ENCODE peak calls at places on chromosomes 6 and 20, in five cellular contexts. X is GM12865, J is coronary artery, B is AG09309, R is stomach. U is an unnamed sample.

GRCh38 chr6:5497896-5498578 is 236.7 kb downstream of the FARS2 start:
- DNase-seq in B (peak; percentile 73), R (no peak), J (no peak), X (no peak), U (no peak)

GRCh38 chr6:56477241-56477640 is 165.4 kb downstream of the DST start:
- DNase-seq in X (no peak), J (no peak), B (no peak), R (no peak), U (no peak)

GRCh38 chr6:25670793-25671513 is 18.9 kb downstream of the SCGN start:
- DNase-seq in J (no peak), B (no peak), R (no peak), X (no peak), U (no peak)

GRCh38 chr6:80537321-80537972 is 431.0 kb downstream of the BCKDHB start:
- DNase-seq in B (no peak), R (no peak), X (no peak), J (no peak), U (no peak)

GRCh38 chr6:30238178-30238795 is 25.1 kb upstream of the TRIM26 start:
- DNase-seq in R (no peak), B (no peak), X (peak; percentile 48), J (no peak), U (no peak)

GRCh38 chr20:32823078-32823477 is 3.3 kb downstream of the MAPRE1 start:
- DNase-seq in J (no peak), X (no peak), B (peak; percentile 62), R (no peak), U (no peak)

GRCh38 chr20:35451295-35451694 is 4.1 kb upstream of the CEP250 start:
- DNase-seq in R (no peak), J (no peak), X (no peak), B (no peak), U (no peak)

GRCh38 chr20:43322851-43323250 is 133.1 kb upstream of the PTPRT start:
- DNase-seq in B (no peak), X (no peak), R (no peak), J (no peak), U (no peak)

GRCh38 chr20:38624084-38624483 is 22.5 kb downstream of the ARHGAP40 start:
- DNase-seq in R (no peak), B (no peak), X (no peak), J (no peak), U (no peak)

GRCh38 chr20:56827763-56828162 is 198.7 kb downstream of the TFAP2C start:
- DNase-seq in X (no peak), B (no peak), J (no peak), R (no peak), U (no peak)

GRCh38 chr6:11803596-11803981 is 25.0 kb upstream of the ADTRP start:
- DNase-seq in B (no peak), R (no peak), J (no peak), X (no peak), U (no peak)

GRCh38 chr6:169223006-169223405 is 30.6 kb downstream of the THBS2 start:
- DNase-seq in R (peak; percentile 13), B (no peak), X (no peak), J (no peak), U (no peak)

GRCh38 chr6:73878403-73878802 is 182.4 kb downstream of the CD109 start:
- DNase-seq in R (no peak), X (no peak), J (no peak), B (no peak), U (no peak)

GRCh38 chr6:133130863-133131262 is 110.3 kb upstream of the EYA4 start:
- DNase-seq in X (no peak), B (no peak), J (no peak), R (no peak), U (no peak)

GRCh38 chr6:154932562-154933027 is 62.5 kb upstream of the TIAM2 start:
- DNase-seq in B (peak; percentile 62), R (no peak), X (no peak), J (no peak), U (no peak)

GRCh38 chr20:49187330-49188100 is 619 bp downstream of the STAU1 start:
- DNase-seq in X (peak; percentile 37), B (no peak), R (peak; percentile 28), J (peak; percentile 75), U (peak; percentile 52)

GRCh38 chr6:104699598-104700329 is 160.0 kb downstream of the HACE1 start:
- DNase-seq in J (no peak), R (no peak), B (no peak), X (no peak), U (no peak)

GRCh38 chr20:37543828-37544227 is 16.2 kb upstream of the BLCAP start:
- DNase-seq in R (no peak), X (no peak), B (no peak), J (no peak), U (no peak)

GRCh38 chr6:42230320-42231034 is 12.8 kb upstream of the MRPS10 start:
- DNase-seq in J (no peak), R (no peak), X (no peak), B (no peak), U (no peak)

DNA sequence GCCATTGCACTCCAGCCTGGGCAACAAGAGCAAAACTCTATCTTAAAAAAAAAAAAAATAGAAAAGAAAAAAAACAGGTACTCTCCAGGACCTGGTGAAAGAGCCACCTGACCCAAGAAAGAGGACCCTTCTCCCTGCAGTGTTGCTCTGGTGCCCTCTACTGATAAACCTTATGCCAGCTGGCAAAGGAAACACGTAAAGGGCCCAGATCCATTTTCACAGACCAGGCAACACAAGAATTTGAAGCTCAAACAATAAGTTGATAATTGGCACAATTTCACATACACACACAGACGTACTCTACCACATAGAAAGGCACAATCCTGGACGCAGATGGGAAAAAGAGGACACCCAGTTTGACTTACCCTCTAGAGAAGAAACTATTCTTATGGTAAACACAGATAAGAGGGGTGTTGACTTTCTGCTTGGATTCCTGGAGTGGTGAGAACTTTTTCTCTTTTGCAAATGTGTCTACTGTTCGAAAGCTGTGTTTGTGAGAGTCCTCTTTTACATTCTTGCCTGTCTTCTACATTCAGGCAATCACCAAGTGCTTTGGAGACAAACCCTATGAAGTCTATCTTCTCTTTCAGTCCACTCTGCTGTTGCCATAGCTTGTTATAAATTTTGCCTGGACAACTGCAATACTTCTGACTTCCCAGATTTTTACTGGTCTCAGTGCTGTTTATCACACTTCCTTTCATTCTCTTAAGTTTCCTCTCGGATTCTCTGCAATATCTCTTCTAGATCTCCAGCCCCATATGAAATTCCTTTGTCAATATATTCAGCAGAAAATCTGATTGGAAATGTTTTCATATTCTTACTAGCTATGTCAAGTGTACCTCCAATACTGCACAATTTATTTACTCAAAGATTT is 6.4 kb upstream of the SNRPB start:
- DNase-seq in B (no peak), R (no peak), J (no peak), X (no peak), U (no peak)
- TF ChIP-seq CTCF in B (no peak), R (peak; percentile 10), J (no peak), X (no peak), U (peak; percentile 20)

GRCh38 chr6:6884193-6884627 is 223.6 kb upstream of the RREB1 start:
- DNase-seq in J (no peak), B (peak; percentile 28), R (no peak), X (no peak), U (no peak)

GRCh38 chr6:6882593-6882992 is 225.2 kb upstream of the RREB1 start:
- DNase-seq in X (no peak), B (no peak), R (no peak), J (no peak), U (no peak)

GRCh38 chr6:6880745-6881437 is 226.9 kb upstream of the RREB1 start:
- DNase-seq in J (no peak), R (no peak), X (no peak), B (no peak), U (no peak)

GRCh38 chr6:6883011-6883410 is 224.8 kb upstream of the RREB1 start:
- DNase-seq in R (no peak), X (no peak), J (no peak), B (no peak), U (no peak)

GRCh38 chr6:6881438-6882267 is 226.1 kb upstream of the RREB1 start:
- DNase-seq in J (no peak), X (no peak), B (no peak), R (no peak), U (no peak)
- TF ChIP-seq CTCF in J (no peak), X (no peak), B (no peak), R (no peak), U (no peak)

GRCh38 chr6:142942805-142943227 is 2.2 kb downstream of the HIVEP2 start:
- DNase-seq in J (no peak), R (no peak), X (peak; percentile 61), B (no peak), U (no peak)
- TF ChIP-seq CTCF in J (peak; percentile 33), R (peak; percentile 45), X (peak; percentile 25), B (peak; percentile 35), U (peak; percentile 82)

DNA sequence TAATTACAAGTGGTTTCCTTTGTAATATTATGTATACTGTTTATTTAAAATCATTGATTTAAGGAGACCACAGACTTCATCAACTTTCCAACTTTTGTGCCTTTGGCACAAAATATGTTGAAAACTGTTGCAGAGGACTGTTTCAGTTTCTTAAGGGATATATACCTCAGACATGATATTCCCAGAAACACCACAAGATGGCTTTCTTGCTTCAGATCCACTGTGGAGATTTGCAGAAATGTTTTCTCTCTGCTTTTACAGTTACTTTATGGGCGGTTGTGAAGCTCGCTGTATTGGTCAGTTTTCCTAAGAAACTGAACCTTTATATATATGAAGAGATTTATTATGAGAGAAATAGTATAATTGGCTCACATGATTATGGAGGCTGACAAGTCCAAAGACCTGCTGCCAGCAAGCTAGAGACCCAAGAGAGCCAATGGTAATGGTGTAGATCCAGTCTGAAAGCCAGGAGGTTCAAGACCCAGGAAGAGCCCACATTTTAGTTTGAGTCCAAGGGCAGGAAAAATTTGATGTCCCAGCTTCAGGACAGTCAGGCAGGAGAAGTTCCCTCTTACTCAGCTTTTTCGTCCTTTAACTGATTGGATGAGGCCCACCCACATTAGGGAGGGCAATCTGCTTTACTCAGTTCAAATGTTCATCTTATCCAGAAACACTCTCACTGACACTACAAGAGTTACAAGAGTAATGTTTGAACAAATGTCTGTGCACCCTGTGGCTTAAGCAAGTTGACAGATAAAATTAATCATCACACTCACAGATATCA is 12.8 kb downstream of the ME1 start:
- DNase-seq in R (no peak), X (peak; percentile 51), J (no peak), B (peak; percentile 37), U (no peak)
- TF ChIP-seq CTCF in R (peak; percentile 46), X (peak; percentile 31), J (peak; percentile 44), B (peak; percentile 67), U (peak; percentile 86)